ENCODE peak calls at places on chromosomes 3 and 15, in ten cellular contexts. Q is LNCaP clone FGC; P is BJ; T is substantia nigra; H is A172; Y is stimulated activated CD4-positive, alpha-beta T cell treated with anti-CD3 and anti-CD28 coated beads, Interleukin-12 subunit alpha, Interleukin-12 subunit beta, amount 100 ng/mL, for 4 hours; V is AG09319; M is epithelial cell of esophagus; F is astrocyte of the spinal cord; R is nucleus accumbens. I is an unnamed sample.

GRCh38 chr3:129226374-129226773 is 23.0 kb upstream of the COPG1 start:
- DNase-seq in H (peak), F (peak), P (peak), R (no peak), Q (peak), V (peak), M (peak), Y (no peak), T (no peak), I (peak)

GRCh38 chr3:89649431-89649830 is 542.0 kb downstream of the EPHA3 start:
- DNase-seq in T (no peak), H (no peak), V (no peak), Q (no peak), P (no peak), F (no peak), R (no peak), M (peak), Y (no peak), I (no peak)

GRCh38 chr15:71705151-71705550 is 105.2 kb upstream of the NR2E3 start:
- DNase-seq in Q (no peak), Y (no peak), V (no peak), T (no peak), P (no peak), H (peak), M (no peak), F (peak), R (no peak), I (no peak)

GRCh38 chr15:87682527-87682926 is 574.0 kb downstream of the NTRK3 start:
- DNase-seq in F (no peak), Q (no peak), P (no peak), H (no peak), Y (no peak), V (no peak), T (no peak), R (no peak), M (no peak), I (no peak)

GRCh38 chr3:155753038-155753647 is 8.3 kb upstream of the PLCH1 start:
- DNase-seq in F (peak), R (no peak), H (peak), M (peak), Q (no peak), Y (no peak), P (no peak), V (peak), T (no peak), I (peak)

GRCh38 chr15:70257047-70257446 is 159.3 kb upstream of the TLE3 start:
- DNase-seq in T (no peak), P (no peak), Q (no peak), Y (no peak), H (no peak), V (no peak), F (no peak), R (no peak), M (no peak), I (no peak)

GRCh38 chr3:183306798-183307671 is 54.0 kb downstream of the B3GNT5 start:
- DNase-seq in F (peak), M (peak), Q (peak), H (peak), R (peak), P (no peak), Y (peak), T (peak), V (no peak), I (no peak)

GRCh38 chr3:133089906-133090305 is 51.7 kb downstream of the TMEM108 start:
- DNase-seq in V (no peak), P (no peak), M (no peak), T (no peak), Q (no peak), F (no peak), Y (no peak), H (no peak), R (no peak), I (no peak)

GRCh38 chr3:127777332-127777731 is 45.0 kb downstream of the MGLL start:
- DNase-seq in Y (no peak), R (no peak), T (no peak), P (no peak), F (no peak), V (no peak), H (no peak), Q (no peak), M (peak), I (no peak)

GRCh38 chr3:119676020-119676419 is 1.2 kb downstream of the COX17 start:
- DNase-seq in Q (no peak), M (no peak), P (no peak), F (no peak), H (no peak), T (no peak), R (no peak), V (no peak), Y (no peak), I (no peak)

I was measured in amniotic stem cell.